ENCODE peak calls at places on chromosomes 11 and 22, in seven cellular contexts. U, Z, P, S, B, N and I are unnamed samples.

GRCh38 chr11:34143048-34143447 is 37.6 kb downstream of the NAT10 start:
- DNase-seq in U (no peak), Z (no peak), P (no peak), S (no peak), B (no peak), N (no peak), I (no peak)

GRCh38 chr11:45333023-45333422 is 46.9 kb upstream of the SYT13 start:
- DNase-seq in U (no peak), Z (no peak), P (no peak), S (no peak), B (no peak), N (no peak), I (no peak)

GRCh38 chr22:44639891-44640617 is 62.0 kb upstream of the PRR5 start:
- DNase-seq in U (no peak), Z (no peak), P (no peak), S (no peak), B (no peak), N (no peak), I (no peak)

GRCh38 chr11:102223859-102224258 is 93.4 kb upstream of the BIRC3 start:
- DNase-seq in U (no peak), Z (no peak), P (no peak), S (no peak), B (no peak), N (no peak), I (no peak)

GRCh38 chr11:597166-597725 is 18.5 kb downstream of the IRF7 start:
- DNase-seq in U (no peak), Z (no peak), P (peak), S (no peak), B (no peak), N (no peak), I (peak)

GRCh38 chr11:65532388-65533064 is 7.6 kb downstream of the SCYL1 start:
- DNase-seq in U (no peak), Z (no peak), P (no peak), S (no peak), B (no peak), N (no peak), I (no peak)

GRCh38 chr11:80116796-80117195 is 676.0 kb upstream of the TENM4 start:
- DNase-seq in U (no peak), Z (no peak), P (no peak), S (no peak), B (no peak), N (no peak), I (no peak)

GRCh38 chr11:35464308-35464707 is 45.0 kb upstream of the SLC1A2 start:
- DNase-seq in U (no peak), Z (no peak), P (no peak), S (no peak), B (no peak), N (no peak), I (no peak)

GRCh38 chr22:42797021-42797420 is 60.1 kb downstream of the ARFGAP3 start:
- DNase-seq in U (no peak), Z (no peak), P (no peak), S (no peak), B (no peak), N (no peak), I (no peak)

GRCh38 chr22:42365337-42365865 is 66.8 kb downstream of the NFAM1 start:
- DNase-seq in U (no peak), Z (no peak), P (peak), S (no peak), B (no peak), N (no peak), I (no peak)

GRCh38 chr11:16223558-16223957 is 132.8 kb downstream of the SOX6 start:
- DNase-seq in U (no peak), Z (no peak), P (no peak), S (no peak), B (peak), N (no peak), I (no peak)

GRCh38 chr11:66580803-66581202 is 12.1 kb downstream of the CCDC87 start:
- DNase-seq in U (no peak), Z (no peak), P (no peak), S (no peak), B (no peak), N (no peak), I (no peak)

GRCh38 chr11:534592-535518 is 521 bp downstream of the HRAS start:
- DNase-seq in U (no peak), Z (no peak), P (peak), S (no peak), B (no peak), N (no peak), I (peak)

GRCh38 chr11:67820079-67820478 is 145.7 kb upstream of the ALDH3B2 start:
- DNase-seq in U (no peak), Z (no peak), P (no peak), S (no peak), B (no peak), N (no peak), I (no peak)

GRCh38 chr11:986270-986951 is 50.1 kb downstream of the MUC6 start:
- DNase-seq in U (no peak), Z (no peak), P (no peak), S (no peak), B (no peak), N (no peak), I (no peak)

GRCh38 chr22:45537734-45538181 is 35.1 kb downstream of the FBLN1 start:
- DNase-seq in U (no peak), Z (no peak), P (no peak), S (no peak), B (no peak), N (no peak), I (no peak)

GRCh38 chr22:42680648-42681047 is 31.5 kb upstream of the CYB5R3 start:
- DNase-seq in U (peak), Z (no peak), P (no peak), S (no peak), B (peak), N (no peak), I (no peak)

GRCh38 chr22:37233751-37234631 is 10.1 kb downstream of the RAC2 start:
- DNase-seq in U (no peak), Z (no peak), P (no peak), S (no peak), B (no peak), N (no peak), I (no peak)

GRCh38 chr11:13663631-13664071 is 4.8 kb upstream of the FAR1 start:
- DNase-seq in U (no peak), Z (no peak), P (no peak), S (no peak), B (no peak), N (no peak), I (no peak)

GRCh38 chr11:762421-763072 is 14.7 kb downstream of the GATD1 start:
- DNase-seq in U (peak), Z (no peak), P (no peak), S (no peak), B (peak), N (no peak), I (no peak)

GRCh38 chr11:123640677-123641494 is 13.5 kb downstream of the SCN3B start:
- DNase-seq in U (no peak), Z (no peak), P (peak), S (peak), B (peak), N (no peak), I (peak)

GRCh38 chr22:36160499-36160942 is at the start of gene APOL3:
- DNase-seq in U (no peak), Z (no peak), P (no peak), S (no peak), B (no peak), N (peak), I (no peak)

GRCh38 chr11:111530091-111530490 is 10.4 kb upstream of the LAYN start:
- DNase-seq in U (no peak), Z (no peak), P (no peak), S (no peak), B (no peak), N (no peak), I (no peak)

GRCh38 chr22:39223091-39223710 is 21.6 kb downstream of the PDGFB start:
- DNase-seq in U (no peak), Z (no peak), P (no peak), S (no peak), B (no peak), N (no peak), I (no peak)

GRCh38 chr11:8218840-8219239 is 44.8 kb downstream of the LMO1 start:
- DNase-seq in U (no peak), Z (no peak), P (no peak), S (no peak), B (no peak), N (no peak), I (no peak)

GRCh38 chr11:8220261-8221024 is 43.2 kb downstream of the LMO1 start:
- DNase-seq in U (no peak), Z (no peak), P (no peak), S (no peak), B (no peak), N (no peak), I (no peak)

GRCh38 chr11:8218409-8218808 is 45.3 kb downstream of the LMO1 start:
- DNase-seq in U (no peak), Z (no peak), P (no peak), S (no peak), B (no peak), N (no peak), I (no peak)

GRCh38 chr11:8217926-8218325 is 45.8 kb downstream of the LMO1 start:
- DNase-seq in U (no peak), Z (no peak), P (no peak), S (no peak), B (no peak), N (no peak), I (no peak)

DNA sequence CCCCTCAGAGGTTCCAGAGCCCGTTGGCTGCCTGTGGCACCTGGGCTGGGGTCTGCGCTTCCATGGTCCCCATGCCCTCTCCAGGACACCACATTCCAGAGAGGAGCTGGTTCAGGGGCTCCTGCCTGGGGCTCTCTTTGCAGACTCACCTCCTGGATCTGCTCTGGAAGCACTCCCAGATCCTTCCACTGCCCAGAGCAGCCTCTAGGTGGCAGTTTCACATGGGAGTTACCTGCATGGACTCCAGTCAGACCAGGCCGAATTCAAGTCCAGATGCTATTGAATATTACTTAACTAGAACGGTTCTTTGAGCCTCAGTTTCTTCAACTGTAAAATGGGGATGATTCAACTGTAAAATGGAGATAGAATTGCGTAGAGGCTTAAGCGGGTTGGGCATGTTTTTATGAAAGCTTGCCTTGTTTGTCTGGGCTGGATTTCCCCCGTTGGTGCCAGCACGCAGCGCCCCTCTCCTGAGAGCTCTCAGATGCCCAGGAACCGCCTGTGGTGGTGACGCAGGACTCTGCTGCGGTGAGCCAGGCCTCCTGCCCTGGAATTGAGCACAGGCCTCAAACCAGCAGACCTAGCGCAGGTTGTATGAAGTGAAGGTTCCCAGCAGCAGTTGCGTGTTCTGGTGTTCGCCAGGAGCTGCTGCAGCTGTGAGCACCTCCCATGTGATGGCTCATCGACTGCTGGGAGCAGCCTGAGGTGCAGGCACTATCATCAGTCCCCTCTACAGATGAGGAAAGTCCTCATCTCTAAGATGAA is 44.2 kb downstream of the LMO1 start:
- DNase-seq in U (peak), Z (no peak), P (peak), S (peak), B (peak), N (no peak), I (peak)
- TF ChIP-seq SP1 in U (no peak), Z (no peak), P (no peak), S (no peak), B (no peak), N (no peak), I (no peak)

DNA sequence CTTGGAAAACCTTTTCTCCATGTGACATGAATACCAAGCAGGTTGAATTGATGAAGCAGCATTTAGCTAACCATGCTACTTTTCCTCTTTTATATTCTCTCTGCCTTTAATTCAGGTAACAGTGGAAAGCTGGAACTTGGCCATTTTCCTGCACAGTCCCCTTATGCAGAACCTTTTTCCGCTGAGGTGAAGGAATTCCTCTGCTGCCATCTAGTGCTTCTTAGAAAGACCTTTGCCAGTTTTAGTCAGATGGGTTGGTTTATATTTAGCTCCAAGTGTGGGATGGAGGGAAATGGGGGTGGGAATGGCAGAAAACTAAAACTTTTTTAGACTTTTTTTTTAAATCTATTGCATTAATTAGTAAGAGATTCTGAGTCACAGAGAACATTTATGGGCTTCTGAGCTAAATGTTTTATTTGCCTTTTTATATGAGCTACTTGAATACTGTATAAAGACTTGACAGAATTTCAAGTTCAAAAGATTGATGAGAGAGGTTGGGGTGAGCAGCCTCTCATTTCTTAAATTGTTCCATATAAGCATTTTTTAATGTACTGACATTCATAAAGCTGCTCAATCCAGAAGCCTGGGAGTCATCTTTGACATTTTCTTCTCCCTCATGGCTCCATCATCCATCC is 153.9 kb upstream of the ZC3H12C start:
- DNase-seq in U (peak), Z (no peak), P (no peak), S (peak), B (peak), N (no peak), I (peak)
- TF ChIP-seq SP1 in U (peak), Z (no peak), P (no peak), S (no peak), B (no peak), N (no peak), I (no peak)

GRCh38 chr22:32918741-32919140 is 117.2 kb downstream of the TIMP3 start:
- DNase-seq in U (no peak), Z (no peak), P (no peak), S (no peak), B (no peak), N (no peak), I (no peak)

GRCh38 chr22:32920734-32921133 is 119.2 kb downstream of the TIMP3 start:
- DNase-seq in U (no peak), Z (no peak), P (no peak), S (no peak), B (no peak), N (no peak), I (no peak)

GRCh38 chr22:32917577-32918375 is 116.3 kb downstream of the TIMP3 start:
- DNase-seq in U (no peak), Z (no peak), P (no peak), S (no peak), B (no peak), N (no peak), I (no peak)

GRCh38 chr22:32919629-32920028 is 118.1 kb downstream of the TIMP3 start:
- DNase-seq in U (no peak), Z (no peak), P (no peak), S (no peak), B (no peak), N (no peak), I (no peak)

GRCh38 chr22:32920032-32920628 is 118.6 kb downstream of the TIMP3 start:
- DNase-seq in U (no peak), Z (no peak), P (no peak), S (no peak), B (no peak), N (no peak), I (no peak)
- TF ChIP-seq SP1 in U (no peak), Z (no peak), P (no peak), S (no peak), B (no peak), N (no peak), I (no peak)

GRCh38 chr11:19444231-19444630 is 203.5 kb upstream of the E2F8 start:
- DNase-seq in U (no peak), Z (no peak), P (no peak), S (no peak), B (no peak), N (no peak), I (no peak)
- TF ChIP-seq SP1 in U (no peak), Z (no peak), P (no peak), S (no peak), B (no peak), N (no peak), I (no peak)

GRCh38 chr11:71489311-71490043 is 36.5 kb downstream of the NADSYN1 start:
- DNase-seq in U (no peak), Z (no peak), P (no peak), S (no peak), B (no peak), N (peak), I (no peak)

GRCh38 chr11:71490731-71491390 is 36.2 kb upstream of the KRTAP5-7 start:
- DNase-seq in U (no peak), Z (no peak), P (no peak), S (no peak), B (no peak), N (no peak), I (no peak)

GRCh38 chr11:71488968-71489265 is 35.9 kb downstream of the NADSYN1 start:
- DNase-seq in U (no peak), Z (no peak), P (no peak), S (no peak), B (no peak), N (no peak), I (no peak)

GRCh38 chr11:71491531-71492329 is 35.3 kb upstream of the KRTAP5-7 start:
- DNase-seq in U (no peak), Z (no peak), P (no peak), S (no peak), B (no peak), N (no peak), I (no peak)

DNA sequence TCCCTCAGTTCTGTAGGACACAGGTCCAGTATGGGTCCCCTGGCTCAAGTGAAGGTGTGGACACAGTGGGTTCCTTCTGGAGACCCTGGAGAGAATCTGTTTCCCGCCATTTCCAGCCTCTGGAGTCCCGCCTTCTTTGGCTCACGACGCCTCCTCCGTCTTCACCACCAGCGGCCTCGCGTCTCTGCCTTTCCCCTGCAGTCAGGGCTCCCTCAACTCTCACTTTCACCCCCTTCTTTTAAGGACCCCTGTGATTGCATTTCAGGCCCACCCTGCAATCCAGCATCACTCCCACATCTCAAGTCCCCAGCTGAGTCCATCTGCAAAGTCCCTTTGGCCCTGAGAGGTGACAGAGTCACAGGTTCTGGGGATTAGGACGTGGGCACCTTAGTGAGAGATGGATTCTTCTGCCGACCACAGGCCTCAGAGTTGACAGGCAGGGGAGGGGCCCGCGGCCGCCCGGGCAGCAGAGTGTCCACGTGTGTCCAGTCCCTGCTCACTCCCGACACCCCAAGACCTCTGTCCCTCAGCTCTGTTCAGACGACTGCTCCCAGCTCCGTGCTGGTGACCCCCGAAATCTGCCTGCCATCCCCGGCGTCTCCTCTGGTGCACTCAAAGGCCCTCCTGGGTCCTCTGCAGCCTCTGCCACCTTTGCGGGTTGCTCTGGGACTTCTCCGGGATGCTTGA is 36.9 kb upstream of the KRTAP5-7 start:
- DNase-seq in U (no peak), Z (no peak), P (no peak), S (no peak), B (no peak), N (no peak), I (no peak)
- TF ChIP-seq SP1 in U (no peak), Z (no peak), P (no peak), S (no peak), B (no peak), N (no peak), I (no peak)

GRCh38 chr11:2302844-2303626 is 1.2 kb downstream of the TSPAN32 start:
- DNase-seq in U (no peak), Z (no peak), P (no peak), S (no peak), B (peak), N (no peak), I (no peak)
- TF ChIP-seq SP1 in U (no peak), Z (no peak), P (no peak), S (no peak), B (no peak), N (no peak), I (no peak)

GRCh38 chr11:76237914-76238313 is 31.6 kb upstream of the WNT11 start:
- DNase-seq in U (peak), Z (no peak), P (no peak), S (peak), B (peak), N (no peak), I (peak)
- TF ChIP-seq SP1 in U (no peak), Z (no peak), P (no peak), S (no peak), B (no peak), N (no peak), I (no peak)

GRCh38 chr11:130449996-130450419 is 1.6 kb downstream of the ADAMTS15 start:
- DNase-seq in U (no peak), Z (peak), P (peak), S (no peak), B (no peak), N (no peak), I (no peak)

GRCh38 chr11:130452171-130452570 is 3.7 kb downstream of the ADAMTS15 start:
- DNase-seq in U (no peak), Z (no peak), P (no peak), S (no peak), B (no peak), N (no peak), I (no peak)

GRCh38 chr11:130449246-130449990 is 973 bp downstream of the ADAMTS15 start:
- DNase-seq in U (no peak), Z (no peak), P (peak), S (no peak), B (no peak), N (no peak), I (no peak)

GRCh38 chr11:130452941-130453340 is 4.5 kb downstream of the ADAMTS15 start:
- DNase-seq in U (no peak), Z (no peak), P (peak), S (no peak), B (no peak), N (no peak), I (no peak)

GRCh38 chr11:130451261-130452019 is 3.0 kb downstream of the ADAMTS15 start:
- DNase-seq in U (no peak), Z (no peak), P (no peak), S (no peak), B (no peak), N (no peak), I (no peak)
- TF ChIP-seq SP1 in U (no peak), Z (no peak), P (no peak), S (no peak), B (no peak), N (no peak), I (no peak)

GRCh38 chr11:3840870-3841425 is at the start of gene RHOG:
- DNase-seq in U (no peak), Z (no peak), P (peak), S (peak), B (peak), N (no peak), I (peak)
- TF ChIP-seq SP1 in U (no peak), Z (no peak), P (peak), S (no peak), B (no peak), N (no peak), I (no peak)